ENCODE peak calls at places on chromosomes 5 and 9, in four cellular contexts. C is psoas muscle, V is lung, O is fibroblast of lung. H is an unnamed sample. For H3K4me1, the result is how much of the 10 kb centered on the place peaks cover.

GRCh38 chr5:154320209-154320608 is 125.6 kb upstream of the SAP30L start:
- DNase-seq in C (no peak), O (no peak), V (no peak), H (no peak)

GRCh38 chr5:8807636-8808035 is 738.2 kb downstream of the SEMA5A start:
- DNase-seq in V (no peak), O (peak), C (no peak), H (no peak)

GRCh38 chr5:137036630-137037029 is 462.5 kb downstream of the SPOCK1 start:
- DNase-seq in V (no peak), O (no peak), C (no peak), H (no peak)

GRCh38 chr9:111730937-111731567 is 63.7 kb downstream of the SHOC1 start:
- DNase-seq in O (peak), V (peak), C (no peak), H (no peak)

GRCh38 chr5:2841208-2841607 is 89.7 kb upstream of the IRX2 start:
- DNase-seq in V (no peak), C (no peak), O (no peak), H (no peak)

GRCh38 chr9:92328225-92328624 is 2.5 kb downstream of the CENPP start:
- DNase-seq in V (no peak), C (no peak), O (peak), H (no peak)

GRCh38 chr5:154189819-154190651 is 498 bp upstream of the GALNT10 start:
- DNase-seq in O (peak), V (peak), C (peak), H (peak)

GRCh38 chr5:64594601-64595518 is 89.0 kb downstream of the RGS7BP start:
- DNase-seq in O (no peak), C (no peak), V (no peak), H (no peak)

GRCh38 chr9:6479959-6480358 is 67.0 kb downstream of the UHRF2 start:
- DNase-seq in V (no peak), C (no peak), O (no peak), H (no peak)

GRCh38 chr9:130212543-130213297 is 40.5 kb downstream of the NCS1 start:
- DNase-seq in C (no peak), O (no peak), V (no peak), H (no peak)

GRCh38 chr9:123401879-123402513 is 46.0 kb downstream of the CRB2 start:
- DNase-seq in V (no peak), O (peak), C (no peak), H (peak)

GRCh38 chr5:159826351-159827222 is 89.7 kb upstream of the ADRA1B start:
- DNase-seq in O (peak), C (peak), V (peak), H (no peak)

GRCh38 chr5:19734706-19735240 is 253.2 kb downstream of the CDH18 start:
- DNase-seq in V (no peak), C (no peak), O (peak), H (no peak)

GRCh38 chr9:7178729-7179128 is 421.0 kb downstream of the KDM4C start:
- DNase-seq in O (no peak), V (no peak), C (no peak), H (no peak)

GRCh38 chr5:172915514-172915913 is 43.7 kb upstream of the RPL26L1 start:
- DNase-seq in O (no peak), V (no peak), C (no peak), H (no peak)
- H3K4me1 ChIP-seq in O (under half), V (under half), C (under half), H (under half)

GRCh38 chr9:35566417-35566816 is 38.6 kb upstream of the TESK1 start:
- DNase-seq in C (peak), O (peak), V (no peak), H (no peak)
- TF ChIP-seq CTCF in C (peak), O (no peak), V (no peak), H (no peak)

GRCh38 chr9:3012245-3012644 is 168.3 kb upstream of the PUM3 start:
- DNase-seq in O (no peak), V (no peak), C (no peak), H (no peak)
- H3K4me3 ChIP-seq in O (no peak), V (no peak), C (no peak), H (no peak)

GRCh38 chr5:78638973-78639669 is 9.5 kb downstream of the LHFPL2 start:
- DNase-seq in V (no peak), O (no peak), C (no peak), H (no peak)

GRCh38 chr5:78642701-78643100 is 5.9 kb downstream of the LHFPL2 start:
- DNase-seq in O (no peak), C (no peak), V (no peak), H (no peak)

GRCh38 chr5:78641060-78641474 is 7.5 kb downstream of the LHFPL2 start:
- DNase-seq in O (no peak), C (no peak), V (no peak), H (no peak)

GRCh38 chr5:78639811-78640210 is 8.8 kb downstream of the LHFPL2 start:
- DNase-seq in O (no peak), C (no peak), V (no peak), H (no peak)

DNA sequence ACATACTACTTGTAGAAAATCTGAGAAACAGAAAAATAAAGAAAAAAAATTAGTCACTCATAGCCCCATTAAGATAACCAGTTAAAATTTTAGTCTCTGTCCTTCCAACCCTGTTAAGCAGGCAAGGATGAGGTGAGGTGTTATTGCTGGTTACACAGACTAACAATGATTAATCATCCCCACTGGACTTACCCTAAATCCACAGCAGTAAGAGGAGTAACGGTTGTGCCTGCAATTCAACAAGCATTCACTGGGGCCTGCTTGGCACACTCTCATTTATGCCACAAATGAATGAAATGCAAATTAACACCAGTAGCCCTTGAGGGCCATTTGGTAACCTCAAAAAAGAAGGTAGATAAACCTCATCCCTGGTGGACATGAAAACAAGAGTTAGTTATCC is 8.0 kb downstream of the LHFPL2 start:
- DNase-seq in V (no peak), O (peak), C (no peak), H (no peak)
- H3K4me1 ChIP-seq in V (under half), O (under half), C (under half), H (under half)

GRCh38 chr5:473344-474192 is 30.6 kb downstream of the EXOC3 start:
- DNase-seq in C (peak), O (peak), V (peak), H (peak)

GRCh38 chr5:471750-472058 is 28.7 kb downstream of the EXOC3 start:
- DNase-seq in O (no peak), C (no peak), V (no peak), H (no peak)

GRCh38 chr5:470961-471749 is 28.2 kb downstream of the EXOC3 start:
- DNase-seq in C (peak), O (no peak), V (no peak), H (no peak)

GRCh38 chr5:472076-472655 is 29.2 kb downstream of the EXOC3 start:
- DNase-seq in O (peak), V (no peak), C (peak), H (peak)

GRCh38 chr5:472656-473343 is 29.8 kb downstream of the EXOC3 start:
- DNase-seq in O (peak), C (peak), V (peak), H (peak)
- TF ChIP-seq CTCF in O (no peak), C (no peak), V (no peak), H (no peak)

H was measured in colonic mucosa.